ENCODE peak calls at places on chromosomes 7 and 10, in ten cellular contexts. M is fibroblast of lung, D is transverse colon, N is adrenal gland, P is PC-3, X is suprapubic skin, A is HL-60, L is endothelial cell, T is glutamatergic neuron, Z is GM06990. O is an unnamed sample.

GRCh38 chr10:5668429-5668828 is 2.0 kb upstream of the ASB13 start:
- DNase-seq in X (no peak), P (peak), T (no peak), Z (no peak), A (no peak), M (no peak), N (no peak), D (no peak), L (no peak), O (no peak)

GRCh38 chr10:86614853-86615252 is 39.5 kb upstream of the OPN4 start:
- DNase-seq in T (no peak), Z (no peak), N (no peak), D (no peak), M (no peak), A (no peak), X (no peak), L (no peak), P (no peak), O (no peak)

GRCh38 chr10:58698777-58699356 is 186.2 kb downstream of the BICC1 start:
- DNase-seq in X (no peak), A (no peak), T (no peak), L (no peak), N (no peak), D (no peak), P (no peak), Z (no peak), M (peak), O (no peak)

GRCh38 chr7:130421685-130422084 is 19.1 kb downstream of the CEP41 start:
- DNase-seq in X (no peak), N (no peak), D (no peak), Z (no peak), T (no peak), M (peak), A (no peak), P (no peak), L (no peak), O (no peak)

GRCh38 chr10:68423522-68423921 is 16.4 kb upstream of the RUFY2 start:
- DNase-seq in T (no peak), M (no peak), N (no peak), D (no peak), X (no peak), A (no peak), L (peak), P (no peak), Z (no peak), O (no peak)

GRCh38 chr10:48400129-48400849 is 93.8 kb downstream of the MAPK8 start:
- DNase-seq in Z (no peak), N (no peak), D (no peak), P (peak), T (no peak), M (peak), L (no peak), A (no peak), X (no peak), O (peak)

GRCh38 chr10:15244635-15245197 is 76.2 kb upstream of the NMT2 start:
- DNase-seq in N (no peak), L (no peak), X (peak), P (no peak), M (no peak), A (no peak), Z (no peak), T (no peak), D (no peak), O (no peak)

GRCh38 chr10:44968101-44968886 is 8.7 kb downstream of the RASSF4 start:
- DNase-seq in X (peak), A (peak), P (no peak), Z (no peak), N (no peak), T (no peak), D (no peak), L (no peak), M (no peak), O (no peak)

GRCh38 chr7:30707391-30708351 is 25.4 kb upstream of the CRHR2 start:
- DNase-seq in N (no peak), M (no peak), Z (no peak), P (no peak), X (peak), L (no peak), T (no peak), A (no peak), D (no peak), O (no peak)

GRCh38 chr7:74490546-74490945 is 36.8 kb downstream of the GTF2IRD1 start:
- DNase-seq in A (no peak), L (no peak), M (no peak), N (no peak), T (no peak), Z (no peak), X (no peak), D (no peak), P (no peak), O (no peak)

GRCh38 chr7:21338728-21339164 is 89.1 kb upstream of the SP4 start:
- DNase-seq in M (no peak), N (no peak), L (no peak), T (no peak), D (no peak), A (no peak), X (no peak), P (peak), Z (no peak), O (no peak)

GRCh38 chr10:20745556-20745955 is 151.6 kb downstream of the NEBL start:
- DNase-seq in N (no peak), P (no peak), T (no peak), D (no peak), M (no peak), X (no peak), Z (no peak), L (no peak), A (no peak), O (no peak)

GRCh38 chr10:49083256-49083655 is 32.1 kb downstream of the VSTM4 start:
- DNase-seq in X (no peak), P (no peak), A (no peak), T (no peak), L (no peak), M (no peak), D (no peak), Z (no peak), N (no peak), O (no peak)

GRCh38 chr7:114422478-114423217 is 8.0 kb downstream of the FOXP2 start:
- DNase-seq in L (no peak), X (no peak), D (peak), M (no peak), N (no peak), Z (no peak), A (no peak), P (peak), T (no peak), O (no peak)

GRCh38 chr10:58545427-58545826 is 32.8 kb downstream of the BICC1 start:
- DNase-seq in A (no peak), N (no peak), T (no peak), P (no peak), X (no peak), D (no peak), L (no peak), Z (no peak), M (no peak), O (no peak)

GRCh38 chr7:151115121-151115835 is 29.0 kb downstream of the AGAP3 start:
- DNase-seq in X (no peak), A (no peak), D (no peak), Z (no peak), T (peak), M (peak), N (no peak), P (peak), L (peak), O (no peak)

GRCh38 chr10:27558612-27559020 is 54.5 kb downstream of the RAB18 start:
- DNase-seq in A (no peak), P (peak), X (no peak), Z (no peak), N (peak), M (peak), D (peak), T (peak), L (peak), O (peak)

GRCh38 chr7:113202282-113202681 is 83.9 kb upstream of the SMIM30 start:
- DNase-seq in N (no peak), M (no peak), X (no peak), P (no peak), Z (no peak), L (no peak), T (no peak), A (no peak), D (no peak), O (no peak)

GRCh38 chr10:122352817-122353525 is 21.5 kb upstream of the PLEKHA1 start:
- DNase-seq in L (no peak), A (no peak), P (no peak), M (no peak), X (peak), T (no peak), Z (no peak), N (no peak), D (no peak), O (no peak)

GRCh38 chr7:26863504-26864308 is 684 bp downstream of the SKAP2 start:
- DNase-seq in M (peak), P (peak), L (peak), T (no peak), Z (peak), N (no peak), A (peak), D (no peak), X (no peak), O (no peak)

GRCh38 chr7:19969859-19970493 is 196.6 kb upstream of the TMEM196 start:
- DNase-seq in P (peak), N (no peak), Z (no peak), A (no peak), D (no peak), L (no peak), X (no peak), T (no peak), M (peak), O (no peak)

GRCh38 chr10:35218339-35218955 is 91.8 kb downstream of the CREM start:
- DNase-seq in D (peak), L (peak), Z (peak), P (peak), M (peak), A (peak), N (peak), T (peak), X (peak), O (peak)

GRCh38 chr10:72695496-72695895 is 3.6 kb downstream of the MCU start:
- DNase-seq in N (no peak), X (no peak), D (no peak), P (no peak), L (no peak), T (no peak), M (peak), Z (no peak), A (no peak), O (no peak)

GRCh38 chr10:101687088-101687487 is 7.9 kb downstream of the FBXW4 start:
- DNase-seq in P (no peak), Z (no peak), A (no peak), T (no peak), X (no peak), L (no peak), D (no peak), N (no peak), M (peak), O (no peak)

GRCh38 chr7:115009736-115010435 is 88.0 kb downstream of the MDFIC start:
- DNase-seq in M (peak), N (no peak), X (no peak), P (no peak), T (no peak), D (peak), A (no peak), Z (no peak), L (no peak), O (peak)

GRCh38 chr7:132966731-132967130 is 115.2 kb downstream of the CHCHD3 start:
- DNase-seq in A (no peak), Z (no peak), P (no peak), X (no peak), T (no peak), M (peak), N (no peak), D (no peak), L (no peak), O (no peak)

GRCh38 chr7:111030358-111030735 is 60.6 kb upstream of the LRRN3 start:
- DNase-seq in D (no peak), A (no peak), N (no peak), L (no peak), T (no peak), X (no peak), P (no peak), Z (no peak), M (peak), O (no peak)

GRCh38 chr7:76074972-76075370 is 27.1 kb downstream of the MDH2 start:
- DNase-seq in D (no peak), M (peak), A (no peak), L (no peak), T (no peak), N (no peak), X (no peak), P (no peak), Z (no peak), O (no peak)

GRCh38 chr10:66772511-66772910 is 153.3 kb upstream of the LRRTM3 start:
- DNase-seq in P (no peak), L (no peak), D (no peak), N (no peak), X (no peak), M (peak), T (no peak), Z (no peak), A (no peak), O (no peak)

GRCh38 chr10:49397036-49397999 is 1.4 kb upstream of the DRGX start:
- DNase-seq in D (no peak), X (peak), M (no peak), L (peak), A (no peak), Z (no peak), T (peak), P (no peak), N (no peak), O (no peak)

GRCh38 chr7:107879400-107880035 is 11.5 kb upstream of the DLD start:
- DNase-seq in Z (no peak), T (peak), P (peak), D (peak), N (no peak), X (no peak), L (peak), A (peak), M (peak), O (peak)

GRCh38 chr7:139109188-139109982 is at the start of gene ZC3HAV1:
- DNase-seq in X (peak), Z (peak), P (peak), A (peak), T (peak), D (peak), M (peak), N (peak), L (peak), O (peak)
- TF ChIP-seq CTCF in X (no peak), Z (no peak), P (no peak), A (no peak), T (peak), D (no peak), M (no peak), N (no peak), L (no peak), O (no peak)

GRCh38 chr10:132360766-132361447 is 28.9 kb downstream of the LRRC27 start:
- DNase-seq in P (no peak), A (no peak), X (peak), M (no peak), N (no peak), D (no peak), T (no peak), Z (no peak), L (peak), O (no peak)
- TF ChIP-seq CTCF in P (peak), A (peak), X (no peak), M (peak), N (peak), D (peak), T (peak), Z (peak), L (peak), O (peak)

GRCh38 chr10:7438196-7438986 is 27.6 kb upstream of the SFMBT2 start:
- DNase-seq in P (no peak), M (no peak), L (no peak), T (no peak), X (no peak), Z (no peak), D (no peak), N (no peak), A (no peak), O (no peak)

GRCh38 chr10:7444576-7445226 is 33.9 kb upstream of the SFMBT2 start:
- DNase-seq in L (peak), D (peak), T (no peak), A (no peak), P (no peak), Z (no peak), M (no peak), X (no peak), N (no peak), O (no peak)

GRCh38 chr10:7436490-7437100 is 25.8 kb upstream of the SFMBT2 start:
- DNase-seq in A (no peak), M (no peak), L (no peak), X (no peak), Z (no peak), P (peak), D (no peak), N (no peak), T (no peak), O (no peak)

GRCh38 chr10:7445474-7446135 is 34.8 kb upstream of the SFMBT2 start:
- DNase-seq in X (no peak), N (no peak), T (no peak), D (no peak), L (no peak), Z (peak), A (no peak), P (no peak), M (no peak), O (no peak)

GRCh38 chr10:7441395-7442161 is 30.7 kb upstream of the SFMBT2 start:
- DNase-seq in P (no peak), M (no peak), A (no peak), D (no peak), L (no peak), N (no peak), T (no peak), Z (no peak), X (no peak), O (no peak)
- TF ChIP-seq CTCF in P (no peak), M (no peak), A (no peak), D (no peak), L (no peak), N (no peak), T (no peak), Z (no peak), X (no peak), O (no peak)

DNA sequence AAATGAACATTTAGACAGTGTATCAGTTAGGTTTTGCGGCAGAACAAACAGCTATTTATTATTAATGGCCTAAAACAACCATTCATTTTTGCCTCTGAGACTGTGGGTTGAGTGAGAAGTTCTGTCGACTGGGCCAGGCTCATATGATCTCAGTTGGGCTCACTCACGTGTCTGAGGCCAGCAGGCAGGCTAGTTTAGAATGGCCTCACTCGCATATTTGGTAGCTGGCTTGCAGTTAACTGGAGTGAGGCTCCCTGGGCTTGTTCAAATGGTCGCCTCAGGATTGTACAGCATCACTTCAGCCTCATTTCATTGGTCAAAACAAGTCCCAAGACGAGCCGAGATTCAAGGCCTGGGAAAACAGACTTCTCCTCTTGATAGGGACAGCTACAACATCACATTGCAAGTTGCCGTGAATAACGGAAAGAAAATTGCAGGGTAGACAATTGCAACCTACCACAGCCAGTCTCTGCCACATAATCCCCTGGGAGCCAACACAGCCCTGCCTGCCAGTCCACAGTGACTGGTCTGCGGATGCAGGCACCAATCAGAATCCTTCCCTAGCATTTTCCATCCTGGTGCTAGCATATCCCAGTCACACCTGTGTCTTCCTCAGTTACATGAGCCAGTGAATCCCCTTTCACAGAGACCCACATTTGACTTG is 23.1 kb upstream of the PPIF start:
- DNase-seq in N (no peak), X (no peak), M (no peak), Z (no peak), P (no peak), A (no peak), T (no peak), D (no peak), L (no peak), O (no peak)
- TF ChIP-seq CTCF in N (no peak), X (no peak), M (no peak), Z (no peak), P (no peak), A (no peak), T (no peak), D (no peak), L (no peak), O (no peak)

GRCh38 chr10:102714621-102715455 is at the start of gene SFXN2:
- DNase-seq in X (no peak), N (no peak), M (no peak), P (peak), T (peak), L (no peak), D (peak), Z (no peak), A (no peak), O (no peak)
- TF ChIP-seq CTCF in X (no peak), N (no peak), M (no peak), P (peak), T (no peak), L (no peak), D (no peak), Z (peak), A (no peak), O (no peak)

GRCh38 chr7:100418930-100419659 is 9.4 kb downstream of the ZCWPW1 start:
- DNase-seq in Z (no peak), L (no peak), P (no peak), M (peak), A (no peak), X (no peak), T (no peak), D (no peak), N (no peak), O (no peak)
- TF ChIP-seq CTCF in Z (no peak), L (no peak), P (no peak), M (no peak), A (no peak), X (no peak), T (peak), D (no peak), N (no peak), O (no peak)

GRCh38 chr7:995571-995970 is 12.6 kb downstream of the CYP2W1 start:
- DNase-seq in M (no peak), L (no peak), X (no peak), A (no peak), T (peak), P (no peak), Z (no peak), D (no peak), N (no peak), O (no peak)

GRCh38 chr7:996089-996872 is 13.3 kb downstream of the CYP2W1 start:
- DNase-seq in M (no peak), D (no peak), T (peak), Z (no peak), P (no peak), N (no peak), L (no peak), A (no peak), X (no peak), O (no peak)

GRCh38 chr7:999149-999883 is 16.3 kb downstream of the CYP2W1 start:
- DNase-seq in D (no peak), T (no peak), X (no peak), A (no peak), P (no peak), N (no peak), Z (no peak), L (no peak), M (no peak), O (no peak)

GRCh38 chr7:999921-1000593 is 17.1 kb downstream of the CYP2W1 start:
- DNase-seq in M (no peak), T (peak), N (no peak), Z (peak), X (no peak), D (no peak), A (no peak), P (no peak), L (no peak), O (no peak)

DNA sequence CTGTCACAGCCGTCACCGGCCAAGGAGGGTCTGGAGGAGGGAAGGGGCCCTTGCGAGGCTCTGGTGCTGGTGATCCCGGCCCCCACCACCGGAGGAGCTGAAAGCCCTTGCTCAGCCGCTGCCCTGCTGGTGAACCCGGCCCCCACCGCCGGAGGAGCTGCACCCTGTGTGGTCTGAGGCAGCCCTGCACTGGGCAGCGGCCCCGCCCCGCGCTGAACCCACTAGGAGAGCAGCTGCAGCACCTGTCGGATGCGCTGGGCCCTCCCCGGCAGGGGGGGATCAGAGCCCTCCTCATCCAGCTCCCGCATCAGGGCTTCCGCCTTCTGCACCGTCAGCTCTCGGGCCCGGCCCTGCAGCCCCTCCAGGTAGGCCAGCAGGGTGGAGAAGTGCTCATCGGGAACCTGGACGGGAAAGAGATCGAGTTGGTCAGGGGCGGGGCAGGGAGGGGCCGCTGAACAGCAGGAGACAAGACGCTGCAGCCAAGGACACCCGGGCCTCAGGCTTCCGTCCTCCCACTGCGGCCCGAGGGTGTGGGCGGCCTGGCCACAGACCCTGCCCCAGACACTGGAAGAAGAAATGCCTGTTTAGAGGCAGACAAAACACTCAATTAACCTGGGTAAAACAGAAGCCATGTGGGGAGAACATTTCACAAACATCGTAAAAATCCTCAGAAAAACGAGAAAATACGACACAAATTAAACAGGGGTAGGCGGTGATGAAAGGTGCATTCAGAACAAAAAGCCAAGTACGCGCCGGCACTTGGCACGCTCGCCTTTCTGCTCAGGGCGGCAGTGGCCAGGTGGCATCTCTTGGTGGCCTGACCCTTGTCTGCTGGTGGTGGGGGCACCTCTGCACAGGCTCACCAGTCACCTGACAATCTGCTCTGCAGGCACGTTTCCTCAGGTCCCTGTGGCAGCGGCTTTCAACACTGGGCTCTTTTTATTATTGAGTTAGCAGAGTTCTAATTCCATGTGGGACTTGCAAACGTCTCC is 14.7 kb downstream of the CYP2W1 start:
- DNase-seq in L (no peak), X (no peak), M (no peak), A (no peak), D (peak), Z (no peak), P (no peak), T (peak), N (no peak), O (no peak)
- TF ChIP-seq CTCF in L (peak), X (no peak), M (no peak), A (no peak), D (no peak), Z (no peak), P (no peak), T (peak), N (no peak), O (no peak)

GRCh38 chr10:3287566-3288445 is 115.2 kb upstream of the PITRM1 start:
- DNase-seq in X (no peak), D (peak), A (no peak), L (no peak), T (no peak), M (no peak), P (peak), Z (no peak), N (no peak), O (no peak)
- TF ChIP-seq CTCF in X (no peak), D (no peak), A (no peak), L (no peak), T (peak), M (no peak), P (peak), Z (no peak), N (no peak), O (no peak)

O was measured in AG09319.